ENCODE peak calls at places on chromosomes 7 and 10, in six cellular contexts. X is HFF-Myc, O is Caco-2, V is mammary epithelial cell, Z is left ventricle myocardium inferior, T is tibial nerve. C is an unnamed sample.

GRCh38 chr7:4144801-4145470 is 537.2 kb upstream of the FOXK1 start:
- DNase-seq in V (no peak), O (no peak), Z (peak), X (no peak), T (peak), C (peak)

GRCh38 chr7:101739757-101740398 is 77.5 kb upstream of the CUX1 start:
- DNase-seq in V (peak), O (peak), Z (no peak), X (no peak), T (no peak), C (no peak)

GRCh38 chr7:71424166-71424803 is 292.3 kb downstream of the GALNT17 start:
- DNase-seq in O (no peak), X (no peak), V (no peak), Z (no peak), T (no peak), C (no peak)

GRCh38 chr7:134589491-134589941 is 40.6 kb downstream of the AKR1B15 start:
- DNase-seq in X (no peak), O (no peak), T (no peak), Z (no peak), V (peak), C (no peak)

GRCh38 chr10:58919927-58920654 is 256.4 kb upstream of the PHYHIPL start:
- DNase-seq in X (peak), O (no peak), Z (no peak), T (no peak), V (peak), C (no peak)

GRCh38 chr7:4700577-4701235 is 18.6 kb downstream of the FOXK1 start:
- DNase-seq in T (no peak), Z (no peak), V (peak), X (no peak), O (no peak), C (no peak)

GRCh38 chr10:127012769-127013152 is 107.5 kb downstream of the DOCK1 start:
- DNase-seq in X (no peak), O (no peak), Z (peak), V (peak), T (no peak), C (no peak)

GRCh38 chr7:6430271-6430940 is 17.3 kb downstream of the DAGLB start:
- DNase-seq in T (no peak), X (no peak), O (no peak), Z (no peak), V (no peak), C (no peak)

GRCh38 chr10:131070856-131071255 is 240.7 kb downstream of the TCERG1L start:
- DNase-seq in Z (no peak), X (no peak), V (no peak), O (no peak), T (no peak), C (no peak)

GRCh38 chr7:158016171-158017087 is 571.2 kb downstream of the PTPRN2 start:
- DNase-seq in O (peak), X (no peak), V (no peak), T (no peak), Z (no peak), C (peak)

GRCh38 chr7:54904130-54904529 is 114.7 kb upstream of the EGFR start:
- DNase-seq in V (no peak), Z (no peak), T (no peak), O (no peak), X (peak), C (no peak)

GRCh38 chr10:58782876-58783859 is 270.5 kb downstream of the BICC1 start:
- DNase-seq in T (no peak), V (no peak), O (peak), Z (peak), X (peak), C (peak)

GRCh38 chr10:123639131-123639530 is 27.0 kb upstream of the GPR26 start:
- DNase-seq in Z (no peak), O (no peak), X (no peak), T (no peak), V (no peak), C (no peak)

GRCh38 chr10:49446031-49446430 is 50.1 kb upstream of the DRGX start:
- DNase-seq in V (peak), O (no peak), T (no peak), X (peak), Z (no peak), C (no peak)

GRCh38 chr7:93515144-93515543 is 59.4 kb downstream of the CALCR start:
- DNase-seq in Z (no peak), X (no peak), T (no peak), O (no peak), V (peak), C (no peak)

DNA sequence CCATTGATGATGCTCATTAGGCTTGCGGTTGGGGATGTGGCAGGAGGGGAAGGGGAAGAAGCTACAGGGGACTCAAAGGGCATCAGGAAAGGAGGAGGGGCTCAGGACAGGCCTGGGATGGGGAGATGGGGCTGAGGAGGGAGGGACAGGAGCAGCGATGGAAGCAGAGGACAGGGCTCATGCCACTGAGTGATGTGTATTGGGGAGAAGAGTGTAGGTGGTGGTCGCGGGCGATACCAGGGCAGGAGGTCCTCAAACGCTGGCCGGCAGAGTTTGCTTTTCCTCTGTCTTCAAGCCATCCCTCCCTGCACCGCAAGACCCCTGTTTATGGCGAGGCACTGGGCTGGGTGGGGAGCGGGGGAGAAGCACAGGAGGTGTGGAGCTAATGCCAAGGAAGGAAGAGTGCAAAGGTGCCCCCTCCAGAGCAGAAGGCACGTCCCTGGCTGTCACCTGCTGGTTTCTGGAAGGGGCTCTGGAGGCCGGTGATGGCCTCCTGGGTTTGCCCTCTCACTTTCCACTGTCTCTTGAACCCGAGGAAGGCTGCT is 134.7 kb downstream of the SVIL start:
- DNase-seq in V (no peak), Z (no peak), T (no peak), X (no peak), O (no peak), C (no peak)
- H3K4me3 ChIP-seq in V (no peak), Z (no peak), T (no peak), X (no peak), O (no peak), C (no peak)

GRCh38 chr7:19620470-19620869 is 88.4 kb downstream of the POLR1F start:
- DNase-seq in V (no peak), Z (no peak), X (no peak), T (no peak), O (no peak), C (no peak)

GRCh38 chr7:19619122-19619521 is 89.7 kb downstream of the POLR1F start:
- DNase-seq in T (no peak), V (peak), O (no peak), Z (no peak), X (no peak), C (no peak)

GRCh38 chr7:19621740-19622139 is 87.1 kb downstream of the POLR1F start:
- DNase-seq in Z (no peak), X (no peak), T (no peak), V (peak), O (no peak), C (no peak)

GRCh38 chr7:19623676-19624075 is 85.2 kb downstream of the POLR1F start:
- DNase-seq in O (no peak), X (no peak), Z (no peak), V (no peak), T (no peak), C (no peak)

DNA sequence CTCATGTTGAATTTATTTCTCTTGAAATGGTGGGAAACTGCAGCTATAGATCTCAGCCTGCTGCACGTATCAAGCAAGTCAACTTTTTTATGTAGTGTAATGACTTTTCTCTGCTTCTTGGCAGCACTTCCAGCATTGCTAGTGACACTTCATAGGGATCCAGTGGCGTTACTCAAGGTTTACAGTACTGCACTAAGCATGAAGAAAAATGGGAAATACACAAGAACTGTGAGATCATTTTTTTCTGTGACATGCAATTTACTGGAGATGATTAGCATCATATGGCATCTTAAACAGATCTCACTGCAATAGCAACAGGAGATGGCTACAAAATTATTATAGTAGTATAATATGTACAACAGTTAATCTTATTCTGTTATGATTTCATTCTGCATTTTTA is 90.9 kb downstream of the POLR1F start:
- DNase-seq in V (no peak), T (no peak), Z (no peak), X (no peak), O (no peak), C (no peak)
- H3K4me3 ChIP-seq in V (no peak), T (no peak), Z (no peak), X (no peak), O (no peak), C (no peak)

DNA sequence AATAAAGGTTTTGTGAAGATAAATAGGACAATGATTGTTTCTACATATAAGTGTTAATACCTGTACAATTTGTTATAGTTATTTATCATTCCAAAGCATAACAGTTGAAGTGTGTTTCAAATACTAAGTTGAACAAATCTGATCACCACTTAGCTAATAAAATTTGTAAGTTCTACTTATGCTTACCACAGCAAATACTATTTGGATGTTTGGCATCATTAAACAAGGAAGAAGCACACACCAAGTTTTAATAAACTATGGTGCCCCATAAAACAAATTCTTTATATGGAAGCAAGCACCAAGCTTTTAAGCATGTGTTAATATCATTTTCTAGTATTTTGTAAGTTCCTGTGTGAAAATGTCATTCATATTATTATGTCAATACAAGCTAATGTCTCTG is 9.5 kb downstream of the SKAP2 start:
- DNase-seq in T (no peak), X (no peak), V (peak), O (no peak), Z (no peak), C (no peak)
- H3K4me3 ChIP-seq in T (no peak), X (no peak), V (no peak), O (no peak), Z (no peak), C (no peak)

GRCh38 chr7:106058925-106059324 is 53.2 kb downstream of the SYPL1 start:
- DNase-seq in Z (no peak), T (no peak), X (no peak), O (no peak), V (no peak), C (no peak)
- H3K4me3 ChIP-seq in Z (no peak), T (no peak), X (no peak), O (no peak), V (no peak), C (no peak)

GRCh38 chr7:143882020-143882610 is 19.9 kb downstream of the TCAF1 start:
- DNase-seq in T (no peak), X (no peak), Z (peak), V (no peak), O (no peak), C (peak)
- H3K4me3 ChIP-seq in T (peak), X (peak), Z (peak), V (peak), O (no peak), C (peak)

DNA sequence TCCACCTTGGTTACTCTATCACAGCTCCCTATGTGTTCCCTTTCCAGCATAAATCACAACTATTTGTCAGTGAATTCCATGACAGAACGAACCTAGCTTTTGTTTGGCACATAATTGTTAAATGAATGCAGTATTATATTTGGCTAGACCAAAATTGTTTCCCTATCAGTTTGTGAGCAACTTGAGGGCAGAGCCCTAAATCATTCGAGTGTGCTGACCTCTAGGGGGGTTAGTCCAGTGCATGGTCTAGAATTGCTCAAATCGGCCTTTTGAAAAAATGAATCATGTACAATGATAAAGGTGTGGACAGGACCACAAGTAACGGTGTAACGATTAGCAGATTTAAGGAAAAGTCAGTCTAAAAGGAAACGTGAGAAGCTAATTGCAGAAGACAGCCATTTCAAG is 475 bp upstream of the NRBF2 start:
- DNase-seq in O (no peak), V (no peak), Z (no peak), T (no peak), X (no peak), C (no peak)
- H3K4me3 ChIP-seq in O (peak), V (peak), Z (peak), T (peak), X (no peak), C (peak)

GRCh38 chr10:60732240-60733188 is 45.8 kb upstream of the CDK1 start:
- DNase-seq in V (peak), X (no peak), T (no peak), Z (no peak), O (peak), C (no peak)
- H3K4me3 ChIP-seq in V (peak), X (peak), T (peak), Z (peak), O (peak), C (peak)

GRCh38 chr10:63515002-63515763 is 6.0 kb upstream of the REEP3 start:
- DNase-seq in X (no peak), T (no peak), Z (no peak), O (peak), V (peak), C (no peak)
- H3K4me3 ChIP-seq in X (no peak), T (no peak), Z (peak), O (no peak), V (peak), C (peak)

DNA sequence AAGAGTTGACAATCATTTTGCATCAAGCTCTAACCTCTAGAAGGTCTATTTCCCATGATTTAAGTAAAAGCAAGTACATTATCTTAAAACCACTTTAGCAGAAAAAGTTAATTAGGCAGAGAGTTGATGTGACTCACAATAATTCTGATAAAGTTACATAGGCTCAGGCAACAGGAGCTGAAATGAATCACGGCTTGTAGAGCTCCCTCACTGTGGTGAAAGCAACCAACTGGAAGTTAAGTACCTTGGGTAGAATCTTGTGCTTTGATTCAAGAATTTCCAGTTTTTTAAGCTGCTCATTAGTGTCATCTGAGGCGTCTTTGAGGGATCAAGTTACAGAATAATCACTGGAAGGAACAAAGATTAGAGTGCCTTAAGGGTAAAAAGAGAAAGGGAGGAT is 68.9 kb upstream of the NFE2L3 start:
- DNase-seq in O (no peak), Z (no peak), T (no peak), V (peak), X (no peak), C (no peak)
- H3K4me3 ChIP-seq in O (no peak), Z (no peak), T (no peak), V (no peak), X (no peak), C (no peak)